ENCODE peak calls at places on chromosomes 11 and 22, in six cellular contexts. C is foreskin fibroblast, D is NCI-H2227 treated with DMSO at 0.1 percent for 48 hours, T is T-cell, Q is Right ventricle myocardium superior, X is putamen. B is an unnamed sample.

GRCh38 chr11:111046291-111046690 is 199.2 kb upstream of the POU2AF2 start:
- DNase-seq in C (no peak), D (no peak), T (no peak), Q (no peak), X (no peak), B (no peak)

GRCh38 chr11:65556470-65557279 is 1.5 kb downstream of the LTBP3 start:
- DNase-seq in C (no peak), D (no peak), T (no peak), Q (no peak), X (no peak), B (no peak)

GRCh38 chr11:69965821-69966582 is 112.1 kb upstream of the ANO1 start:
- DNase-seq in C (no peak), D (no peak), T (no peak), Q (no peak), X (no peak), B (no peak)

GRCh38 chr11:15688351-15688792 is 573.6 kb downstream of the INSC start:
- DNase-seq in C (no peak), D (no peak), T (no peak), Q (peak; percentile 78), X (no peak), B (no peak)

GRCh38 chr11:30392221-30392784 is 69.4 kb downstream of the ARL14EP start:
- DNase-seq in C (no peak), D (no peak), T (no peak), Q (no peak), X (peak; percentile 27), B (no peak)

GRCh38 chr11:118618115-118618990 is 10.9 kb downstream of the PHLDB1 start:
- DNase-seq in C (peak; percentile 95), D (no peak), T (no peak), Q (peak; percentile 83), X (peak; percentile 91), B (no peak)

GRCh38 chr11:101914349-101914736 is 467 bp upstream of the CEP126 start:
- DNase-seq in C (peak; percentile 39), D (no peak), T (no peak), Q (no peak), X (no peak), B (no peak)

GRCh38 chr11:120528749-120529148 is 17.2 kb downstream of the GRIK4 start:
- DNase-seq in C (no peak), D (no peak), T (no peak), Q (no peak), X (no peak), B (no peak)

GRCh38 chr11:88484873-88485621 is 147.5 kb upstream of the CTSC start:
- DNase-seq in C (no peak), D (no peak), T (no peak), Q (no peak), X (no peak), B (peak; percentile 16)

GRCh38 chr11:67484847-67485311 is 2.1 kb downstream of the AIP start:
- DNase-seq in C (no peak), D (no peak), T (no peak), Q (peak; percentile 49), X (no peak), B (peak; percentile 50)

GRCh38 chr11:117818036-117818858 is 6.3 kb downstream of the FXYD2 start:
- DNase-seq in C (no peak), D (no peak), T (no peak), Q (no peak), X (no peak), B (peak; percentile 37)

GRCh38 chr22:50595189-50595588 is 5.4 kb upstream of the MAPK8IP2 start:
- DNase-seq in C (no peak), D (no peak), T (no peak), Q (no peak), X (no peak), B (no peak)

GRCh38 chr11:104370478-104370877 is 206.5 kb upstream of the PDGFD start:
- DNase-seq in C (no peak), D (no peak), T (no peak), Q (no peak), X (no peak), B (no peak)

GRCh38 chr22:29344137-29344536 is 28.6 kb upstream of the RASL10A start:
- DNase-seq in C (peak; percentile 94), D (peak; percentile 56), T (no peak), Q (peak; percentile 84), X (no peak), B (no peak)

GRCh38 chr11:91158297-91158696 is 935.4 kb upstream of the CHORDC1 start:
- DNase-seq in C (no peak), D (peak; percentile 51), T (no peak), Q (no peak), X (no peak), B (no peak)

GRCh38 chr11:86069408-86070086 is 663 bp upstream of the PICALM start:
- DNase-seq in C (peak; percentile 91), D (peak; percentile 60), T (no peak), Q (no peak), X (peak; percentile 65), B (no peak)

GRCh38 chr11:93895106-93895862 is 44.9 kb upstream of the VSTM5 start:
- DNase-seq in C (peak; percentile 42), D (peak; percentile 8), T (no peak), Q (no peak), X (peak; percentile 42), B (no peak)

GRCh38 chr22:42732071-42732470 is 11.4 kb upstream of the A4GALT start:
- DNase-seq in C (no peak), D (no peak), T (no peak), Q (no peak), X (no peak), B (no peak)

GRCh38 chr11:65801153-65801987 is 14.5 kb downstream of the OVOL1 start:
- DNase-seq in C (no peak), D (no peak), T (no peak), Q (no peak), X (no peak), B (no peak)

B was measured in effector memory CD8-positive, alpha-beta T cell.